ENCODE peak calls at places on chromosome 16, in seven cellular contexts. K, I, Z, U, X, D and T are unnamed samples.

GRCh38 chr16:85613609-85614337 is 651 bp downstream of the GSE1 start:
- DNase-seq in K (no peak), I (peak; percentile 65), Z (no peak), U (peak; percentile 70), X (peak; percentile 82), D (peak; percentile 82), T (no peak)

GRCh38 chr16:55257971-55258613 is 65.9 kb upstream of the IRX6 start:
- DNase-seq in K (peak; percentile 40), I (peak; percentile 63), Z (peak; percentile 12), U (peak; percentile 67), X (peak; percentile 92), D (peak; percentile 60), T (no peak)

GRCh38 chr16:12611006-12611477 is 192.6 kb downstream of the CPPED1 start:
- DNase-seq in K (peak; percentile 11), I (no peak), Z (no peak), U (no peak), X (no peak), D (no peak), T (no peak)

GRCh38 chr16:49929606-49930005 is 73.7 kb upstream of the ZNF423 start:
- DNase-seq in K (no peak), I (no peak), Z (no peak), U (no peak), X (no peak), D (no peak), T (peak; percentile 25)

GRCh38 chr16:81679721-81680430 is 99.2 kb upstream of the PLCG2 start:
- DNase-seq in K (no peak), I (no peak), Z (no peak), U (no peak), X (no peak), D (no peak), T (no peak)

GRCh38 chr16:17945080-17945601 is 391.4 kb downstream of the NPIPA8 start:
- DNase-seq in K (no peak), I (no peak), Z (no peak), U (no peak), X (no peak), D (no peak), T (no peak)

GRCh38 chr16:85395913-85396878 is 216.9 kb upstream of the GSE1 start:
- DNase-seq in K (peak; percentile 48), I (no peak), Z (no peak), U (no peak), X (peak; percentile 52), D (no peak), T (peak; percentile 91)

GRCh38 chr16:7025616-7026190 is 306.9 kb upstream of the RBFOX1 start:
- DNase-seq in K (peak; percentile 0), I (peak; percentile 55), Z (no peak), U (peak; percentile 65), X (peak; percentile 94), D (peak; percentile 89), T (no peak)

GRCh38 chr16:11595908-11596504 is 9.3 kb upstream of the LITAF start:
- DNase-seq in K (no peak), I (no peak), Z (no peak), U (no peak), X (no peak), D (no peak), T (peak; percentile 61)

GRCh38 chr16:50742521-50743150 is 750 bp downstream of the CYLD start:
- DNase-seq in K (no peak), I (peak; percentile 29), Z (peak; percentile 20), U (no peak), X (peak; percentile 56), D (no peak), T (no peak)

GRCh38 chr16:85627835-85628556 is 14.9 kb downstream of the GSE1 start:
- DNase-seq in K (no peak), I (peak; percentile 38), Z (no peak), U (no peak), X (no peak), D (peak; percentile 88), T (no peak)

GRCh38 chr16:57624044-57624688 is 4.3 kb upstream of the ADGRG1 start:
- DNase-seq in K (peak; percentile 16), I (no peak), Z (no peak), U (no peak), X (no peak), D (no peak), T (peak; percentile 13)

GRCh38 chr16:23694707-23695373 is 16.2 kb downstream of the PLK1 start:
- DNase-seq in K (peak; percentile 15), I (no peak), Z (no peak), U (no peak), X (peak; percentile 86), D (peak; percentile 61), T (no peak)

GRCh38 chr16:69892378-69892777 is 58.8 kb upstream of the CLEC18A start:
- DNase-seq in K (no peak), I (no peak), Z (no peak), U (no peak), X (no peak), D (no peak), T (no peak)

GRCh38 chr16:27113341-27113841 is 46.7 kb downstream of the C16orf82 start:
- DNase-seq in K (no peak), I (no peak), Z (no peak), U (peak; percentile 30), X (no peak), D (no peak), T (no peak)

GRCh38 chr16:17416461-17417221 is 54.1 kb downstream of the XYLT1 start:
- DNase-seq in K (no peak), I (peak; percentile 59), Z (peak; percentile 30), U (no peak), X (no peak), D (peak; percentile 59), T (no peak)

GRCh38 chr16:69240336-69240735 is 53.4 kb downstream of the SNTB2 start:
- DNase-seq in K (peak; percentile 12), I (no peak), Z (no peak), U (no peak), X (no peak), D (no peak), T (no peak)

GRCh38 chr16:817001-817906 is 16.7 kb upstream of the GNG13 start:
- DNase-seq in K (no peak), I (no peak), Z (no peak), U (no peak), X (no peak), D (no peak), T (no peak)

GRCh38 chr16:814974-815373 is 14.4 kb upstream of the GNG13 start:
- DNase-seq in K (peak; percentile 28), I (no peak), Z (no peak), U (no peak), X (no peak), D (no peak), T (no peak)

GRCh38 chr16:813916-814412 is 13.4 kb upstream of the GNG13 start:
- DNase-seq in K (no peak), I (no peak), Z (no peak), U (no peak), X (no peak), D (no peak), T (no peak)

GRCh38 chr16:815861-816260 is 15.3 kb upstream of the GNG13 start:
- DNase-seq in K (no peak), I (no peak), Z (no peak), U (no peak), X (no peak), D (no peak), T (no peak)

GRCh38 chr16:813204-813915 is 12.8 kb upstream of the GNG13 start:
- DNase-seq in K (peak; percentile 2), I (peak; percentile 27), Z (peak; percentile 52), U (no peak), X (peak; percentile 91), D (peak; percentile 77), T (no peak)
- TF ChIP-seq CTCF in K (peak; percentile 66), I (peak; percentile 28), Z (peak; percentile 65), U (no peak), X (peak; percentile 94), D (peak; percentile 48), T (peak; percentile 87)

GRCh38 chr16:71552698-71553503 is 24.0 kb downstream of the TAT start:
- DNase-seq in K (no peak), I (no peak), Z (no peak), U (no peak), X (no peak), D (no peak), T (no peak)
- TF ChIP-seq CTCF in K (no peak), I (no peak), Z (no peak), U (no peak), X (peak; percentile 57), D (peak; percentile 17), T (no peak)

GRCh38 chr16:79390481-79391051 is 210.0 kb downstream of the MAF start:
- DNase-seq in K (no peak), I (no peak), Z (no peak), U (no peak), X (no peak), D (peak; percentile 21), T (no peak)

GRCh38 chr16:79393564-79393963 is 207.0 kb downstream of the MAF start:
- DNase-seq in K (no peak), I (no peak), Z (no peak), U (no peak), X (no peak), D (no peak), T (no peak)

GRCh38 chr16:79393121-79393520 is 207.4 kb downstream of the MAF start:
- DNase-seq in K (no peak), I (no peak), Z (no peak), U (no peak), X (no peak), D (peak; percentile 56), T (no peak)

GRCh38 chr16:79391395-79391794 is 209.1 kb downstream of the MAF start:
- DNase-seq in K (no peak), I (no peak), Z (no peak), U (no peak), X (no peak), D (no peak), T (no peak)

DNA sequence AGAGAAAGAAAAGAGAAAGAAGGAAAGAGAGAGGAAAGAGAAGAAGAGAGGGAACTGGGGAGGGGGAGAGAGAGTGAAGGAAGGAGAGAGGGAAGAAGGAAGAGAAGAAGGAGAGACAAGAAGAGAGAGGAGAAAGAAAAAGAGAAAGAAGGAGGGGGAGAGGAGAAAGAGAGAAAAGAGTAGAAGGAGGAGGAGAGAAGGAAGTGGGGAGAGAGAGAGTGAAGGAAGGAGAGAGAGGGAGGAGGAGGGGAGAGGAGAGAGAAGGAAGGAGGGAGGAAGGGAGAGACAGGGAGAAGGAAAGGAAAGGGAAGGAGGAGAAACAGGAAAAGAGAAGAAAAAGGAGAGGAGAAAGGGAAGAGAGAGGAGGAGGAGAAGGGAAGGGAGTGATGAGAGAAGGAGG is 208.5 kb downstream of the MAF start:
- DNase-seq in K (no peak), I (no peak), Z (no peak), U (no peak), X (no peak), D (no peak), T (no peak)
- TF ChIP-seq CTCF in K (no peak), I (no peak), Z (no peak), U (no peak), X (no peak), D (no peak), T (no peak)

DNA sequence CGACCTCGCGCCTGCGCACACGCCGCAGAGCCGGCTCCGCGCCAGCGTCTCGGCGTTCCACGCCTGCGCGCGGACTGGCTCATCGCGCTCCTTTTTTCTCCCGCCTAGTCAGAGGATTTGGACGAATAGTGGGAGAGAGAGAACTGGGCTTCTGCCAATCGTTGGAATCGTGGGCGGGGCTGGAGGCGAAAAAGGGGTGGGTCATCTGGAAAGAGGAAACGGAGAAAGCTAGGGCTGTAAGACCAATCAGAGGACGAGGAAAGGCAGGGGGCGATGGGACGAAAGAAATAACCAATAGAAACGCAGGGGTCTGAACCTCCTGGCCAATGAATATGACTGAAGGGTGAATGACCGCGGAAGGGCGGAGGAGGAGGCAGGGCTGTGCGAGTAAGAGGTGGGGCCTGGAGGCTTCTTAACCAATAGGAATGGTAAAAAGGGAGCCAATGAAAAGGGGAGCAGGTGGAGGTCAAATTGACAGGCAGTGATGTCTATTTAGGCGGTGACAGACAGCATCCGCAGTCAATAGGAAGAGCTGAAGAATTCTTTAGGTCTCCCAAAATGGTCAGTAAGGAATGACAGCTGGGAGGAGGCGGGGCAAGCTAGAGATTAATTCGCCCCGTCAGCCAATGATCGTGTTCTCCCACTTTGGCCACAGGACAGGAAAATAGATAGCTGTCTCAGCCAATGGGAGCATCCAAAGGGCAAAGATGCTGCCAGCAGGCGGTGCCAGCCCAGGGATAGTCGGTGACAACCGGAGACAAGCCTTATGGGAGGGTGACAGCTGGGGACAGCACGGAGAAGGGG is at the start of gene TBC1D10B:
- DNase-seq in K (peak; percentile 100), I (peak; percentile 100), Z (peak; percentile 98), U (peak; percentile 99), X (peak; percentile 97), D (peak; percentile 99), T (no peak)
- TF ChIP-seq CTCF in K (peak; percentile 55), I (no peak), Z (peak; percentile 27), U (no peak), X (no peak), D (peak; percentile 26), T (peak; percentile 66)